ENCODE peak calls at places on chromosomes 12 and 14, in nine cellular contexts. L is heart right ventricle; A is tibial artery; W is naive thymus-derived CD4-positive, alpha-beta T cell; R is cardiac muscle cell; E is GM23338; D is body of pancreas; U is K562; V is HCT116. Y is an unnamed sample.

GRCh38 chr12:133234971-133235370 is 706 bp downstream of the ANHX start:
- DNase-seq in L (no peak), D (no peak), W (no peak), V (no peak), R (no peak), E (no peak), U (no peak), A (no peak), Y (no peak)

GRCh38 chr12:19138551-19139344 is 9.2 kb downstream of the PLEKHA5 start:
- DNase-seq in R (no peak), V (no peak), D (no peak), U (peak), A (no peak), E (no peak), W (no peak), L (no peak), Y (no peak)

GRCh38 chr12:3727877-3728632 is 24.9 kb downstream of the CRACR2A start:
- DNase-seq in A (no peak), E (peak), D (no peak), R (no peak), U (peak), V (no peak), L (no peak), W (peak), Y (no peak)

GRCh38 chr12:94872007-94872653 is 131.4 kb downstream of the NDUFA12 start:
- DNase-seq in W (no peak), R (no peak), E (peak), A (no peak), D (peak), V (no peak), U (no peak), L (no peak), Y (no peak)

GRCh38 chr12:99212275-99212674 is 435.3 kb upstream of the GARIN6 start:
- DNase-seq in V (no peak), L (no peak), U (no peak), D (no peak), A (no peak), E (no peak), R (no peak), W (no peak), Y (no peak)

GRCh38 chr14:96135285-96135684 is 69.4 kb upstream of the BDKRB2 start:
- DNase-seq in V (no peak), D (no peak), U (no peak), R (no peak), L (no peak), E (no peak), A (no peak), W (no peak), Y (no peak)

GRCh38 chr14:105536691-105537579 is 10.6 kb downstream of the TMEM121 start:
- DNase-seq in V (no peak), W (no peak), A (no peak), D (no peak), L (no peak), R (no peak), U (no peak), E (no peak), Y (no peak)

GRCh38 chr12:42725839-42726238 is 136.3 kb upstream of the PRICKLE1 start:
- DNase-seq in D (no peak), E (no peak), V (no peak), U (no peak), R (no peak), A (no peak), W (no peak), L (no peak), Y (no peak)

GRCh38 chr14:75184447-75184846 is 8.0 kb upstream of the TMED10 start:
- DNase-seq in D (no peak), W (no peak), V (no peak), L (no peak), R (no peak), A (no peak), E (no peak), U (no peak), Y (no peak)

GRCh38 chr12:79525357-79525756 is 165.4 kb downstream of the PAWR start:
- DNase-seq in W (no peak), A (no peak), U (no peak), E (no peak), V (no peak), D (no peak), R (no peak), L (no peak), Y (no peak)

GRCh38 chr12:754871-755562 is 2.6 kb downstream of the WNK1 start:
- DNase-seq in V (no peak), L (no peak), R (peak), U (peak), D (no peak), W (peak), A (no peak), E (peak), Y (no peak)

GRCh38 chr14:61765225-61765943 is 3.2 kb downstream of the SNAPC1 start:
- DNase-seq in R (no peak), U (peak), E (no peak), A (no peak), L (no peak), V (no peak), D (no peak), W (no peak), Y (no peak)

GRCh38 chr14:50036211-50036610 is 80.2 kb downstream of the VCPKMT start:
- DNase-seq in L (no peak), V (no peak), W (no peak), A (no peak), U (no peak), D (peak), R (no peak), E (no peak), Y (no peak)

GRCh38 chr12:9223830-9224229 is 15.6 kb upstream of the PZP start:
- DNase-seq in V (no peak), A (no peak), L (no peak), E (no peak), R (no peak), W (no peak), U (no peak), D (no peak), Y (no peak)

GRCh38 chr14:60805881-60806569 is 71.5 kb downstream of the MNAT1 start:
- DNase-seq in A (no peak), V (no peak), E (no peak), L (no peak), W (no peak), D (no peak), U (no peak), R (no peak), Y (no peak)

GRCh38 chr14:59869381-59870255 is 958 bp downstream of the RTN1 start:
- DNase-seq in E (peak), A (no peak), V (no peak), R (peak), D (no peak), L (no peak), U (no peak), W (no peak), Y (no peak)

GRCh38 chr14:104970231-104971068 is 7.7 kb downstream of the AHNAK2 start:
- DNase-seq in L (peak), E (peak), R (no peak), D (no peak), A (peak), W (no peak), V (peak), U (no peak), Y (peak)

GRCh38 chr14:104395941-104396681 is 183.5 kb upstream of the C14orf180 start:
- DNase-seq in U (no peak), D (no peak), W (no peak), V (no peak), L (no peak), R (no peak), A (peak), E (no peak), Y (no peak)

GRCh38 chr14:104332634-104333270 is 194.4 kb downstream of the KIF26A start:
- DNase-seq in A (peak), L (no peak), W (no peak), U (no peak), E (no peak), V (no peak), D (no peak), R (no peak), Y (no peak)

GRCh38 chr12:61750604-61751003 is 509.6 kb upstream of the USP15 start:
- DNase-seq in E (no peak), U (no peak), V (no peak), L (no peak), A (no peak), D (no peak), W (no peak), R (no peak), Y (no peak)

GRCh38 chr12:90010089-90010488 is 301.5 kb upstream of the ATP2B1 start:
- DNase-seq in U (no peak), R (no peak), E (peak), D (no peak), L (no peak), A (no peak), V (no peak), W (no peak), Y (peak)

GRCh38 chr12:47155457-47156166 is 75.9 kb upstream of the AMIGO2 start:
- DNase-seq in A (no peak), L (no peak), V (no peak), R (no peak), U (peak), W (no peak), E (no peak), D (no peak), Y (no peak)

GRCh38 chr14:61585598-61586538 is 109.4 kb upstream of the HIF1A start:
- DNase-seq in E (no peak), R (no peak), U (no peak), V (no peak), W (no peak), L (peak), A (peak), D (peak), Y (no peak)

GRCh38 chr12:96427269-96427729 is 27.1 kb upstream of the CDK17 start:
- DNase-seq in R (no peak), U (no peak), V (peak), D (peak), E (no peak), L (peak), A (peak), W (no peak), Y (peak)

GRCh38 chr12:92745874-92746553 is 43.2 kb downstream of the PLEKHG7 start:
- DNase-seq in L (peak), U (no peak), R (no peak), A (peak), E (no peak), D (peak), V (peak), W (no peak), Y (no peak)
- H3K4me3 ChIP-seq in L (no peak), U (no peak), R (no peak), A (no peak), E (no peak), D (no peak), V (peak), W (no peak), Y (no peak)

GRCh38 chr12:32895688-32896437 is 714 bp downstream of the PKP2 start:
- DNase-seq in A (no peak), W (no peak), V (no peak), R (no peak), L (peak), U (peak), E (peak), D (peak), Y (no peak)
- H3K27ac ChIP-seq in A (no peak), W (no peak), V (peak), R (peak), L (peak), U (no peak), E (no peak), D (peak), Y (peak)

GRCh38 chr14:65926935-65927700 is 514.6 kb downstream of the FUT8 start:
- DNase-seq in A (no peak), R (no peak), V (no peak), L (no peak), W (no peak), E (no peak), D (no peak), U (no peak), Y (no peak)
- H3K4me3 ChIP-seq in A (no peak), R (no peak), V (no peak), L (no peak), W (peak), E (no peak), D (no peak), U (no peak), Y (no peak)

DNA sequence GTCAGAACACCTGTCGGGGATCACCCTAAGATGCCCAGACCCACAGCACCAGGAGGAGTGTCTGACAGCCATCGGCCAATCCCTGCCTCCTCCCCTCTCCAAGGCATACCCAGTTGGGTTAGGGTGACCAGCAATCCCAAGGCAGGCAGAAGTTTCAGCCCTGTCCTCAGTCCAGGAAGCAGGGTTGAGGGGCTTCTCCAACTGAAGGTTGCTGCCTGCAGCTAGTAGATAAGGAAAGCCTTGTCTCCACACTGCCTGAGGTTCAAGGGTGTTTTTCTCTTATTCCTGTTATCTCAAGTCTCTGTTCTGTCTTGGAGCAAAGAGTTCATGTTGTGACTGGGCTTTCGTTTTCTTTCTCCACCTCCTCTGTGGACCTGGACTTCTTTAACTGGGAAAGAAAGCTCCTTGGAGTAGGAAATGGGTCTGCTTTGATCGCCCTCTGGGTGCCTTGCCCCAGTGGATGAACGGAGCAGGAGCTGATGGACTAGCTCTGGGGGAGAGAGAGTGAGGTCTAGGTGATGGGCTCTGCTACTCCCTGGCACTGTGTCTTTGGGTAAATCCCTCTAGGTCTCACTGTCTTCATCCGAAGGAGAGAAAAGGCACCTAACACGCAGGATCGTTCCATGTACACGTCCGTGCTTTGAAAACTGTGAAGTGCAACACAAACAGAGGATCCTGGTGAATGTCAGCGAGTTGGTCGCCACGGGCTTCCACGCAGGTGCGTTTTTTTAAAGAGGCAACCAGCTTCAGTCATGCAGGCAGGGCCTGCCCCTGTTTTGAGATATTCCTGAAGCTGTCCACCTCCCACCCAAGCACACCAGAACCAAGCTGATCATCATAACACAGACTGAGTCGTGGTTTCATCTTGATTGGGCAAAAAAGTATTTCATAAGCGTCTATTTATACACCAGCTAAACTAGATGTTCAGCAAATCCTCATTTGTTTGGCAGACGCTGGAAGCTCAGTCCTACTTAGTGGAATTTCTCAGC is 52.5 kb upstream of the FOXN3 start:
- DNase-seq in U (peak), R (no peak), A (no peak), V (no peak), L (no peak), E (no peak), D (no peak), W (no peak), Y (no peak)
- H3K27ac ChIP-seq in U (peak), R (no peak), A (peak), V (no peak), L (no peak), E (no peak), D (no peak), W (no peak), Y (no peak)

GRCh38 chr12:124564232-124564958 is 3.0 kb downstream of the NCOR2 start:
- DNase-seq in L (no peak), E (peak), V (no peak), D (no peak), R (peak), U (no peak), W (no peak), A (no peak), Y (no peak)

GRCh38 chr12:124566181-124567034 is 1.0 kb downstream of the NCOR2 start:
- DNase-seq in D (peak), W (peak), R (peak), L (peak), E (peak), V (peak), A (peak), U (peak), Y (peak)

GRCh38 chr12:124565656-124566180 is 1.7 kb downstream of the NCOR2 start:
- DNase-seq in W (no peak), R (no peak), V (no peak), A (no peak), E (no peak), U (no peak), L (no peak), D (no peak), Y (no peak)

GRCh38 chr12:124563809-124564208 is 3.6 kb downstream of the NCOR2 start:
- DNase-seq in U (no peak), V (no peak), D (no peak), A (no peak), R (no peak), W (no peak), L (no peak), E (no peak), Y (no peak)

GRCh38 chr12:124565071-124565491 is 2.3 kb downstream of the NCOR2 start:
- DNase-seq in L (no peak), R (no peak), A (no peak), E (no peak), W (no peak), D (peak), U (no peak), V (no peak), Y (no peak)
- H3K4me3 ChIP-seq in L (peak), R (peak), A (peak), E (peak), W (no peak), D (no peak), U (no peak), V (no peak), Y (no peak)

GRCh38 chr12:81162725-81163124 is 84.8 kb downstream of the ACSS3 start:
- DNase-seq in R (no peak), D (no peak), E (no peak), A (no peak), U (no peak), W (no peak), V (no peak), L (no peak), Y (no peak)

GRCh38 chr12:81164827-81165226 is 86.9 kb downstream of the ACSS3 start:
- DNase-seq in R (no peak), U (no peak), W (no peak), A (no peak), D (no peak), V (no peak), L (no peak), E (no peak), Y (no peak)

GRCh38 chr12:81170072-81170471 is 92.2 kb downstream of the ACSS3 start:
- DNase-seq in E (no peak), U (no peak), D (no peak), V (no peak), A (no peak), L (no peak), R (no peak), W (no peak), Y (no peak)

GRCh38 chr12:81167694-81168093 is 89.8 kb downstream of the ACSS3 start:
- DNase-seq in U (no peak), D (no peak), V (no peak), E (peak), L (no peak), A (no peak), R (no peak), W (no peak), Y (no peak)
- H3K27ac ChIP-seq in U (no peak), D (no peak), V (no peak), E (no peak), L (no peak), A (no peak), R (no peak), W (no peak), Y (no peak)

GRCh38 chr12:121858662-121859572 is at the start of gene HPD:
- DNase-seq in R (no peak), A (peak), L (peak), W (no peak), D (peak), U (no peak), V (no peak), E (peak), Y (no peak)
- H3K4me3 ChIP-seq in R (no peak), A (peak), L (no peak), W (no peak), D (no peak), U (no peak), V (no peak), E (no peak), Y (no peak)

DNA sequence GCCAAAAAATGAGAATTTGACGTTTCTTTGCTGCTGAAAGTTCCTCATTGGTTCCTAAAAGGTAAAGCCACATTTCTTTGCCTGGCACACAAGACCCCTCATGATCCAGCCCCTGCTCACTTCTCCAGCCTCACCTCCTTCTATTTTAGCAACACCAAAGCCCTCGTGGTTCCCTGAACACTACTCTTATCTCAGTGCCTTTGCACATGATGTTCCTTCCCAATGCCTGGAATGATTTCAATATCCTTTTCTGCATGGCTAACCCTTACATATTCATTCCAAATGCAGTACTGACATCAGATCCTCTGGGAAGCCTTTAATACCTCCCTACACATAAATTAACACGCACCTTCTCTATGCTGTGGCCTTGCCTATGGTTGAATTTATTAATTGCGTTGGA is 39.9 kb downstream of the GLT8D2 start:
- DNase-seq in A (no peak), U (no peak), D (no peak), W (no peak), R (no peak), V (no peak), E (no peak), L (no peak), Y (no peak)
- H3K27ac ChIP-seq in A (no peak), U (no peak), D (no peak), W (no peak), R (no peak), V (no peak), E (no peak), L (peak), Y (no peak)

GRCh38 chr12:108633534-108634224 is at the start of gene SELPLG:
- DNase-seq in A (peak), V (no peak), W (peak), L (peak), U (peak), R (no peak), E (no peak), D (peak), Y (no peak)
- H3K4me3 ChIP-seq in A (peak), V (no peak), W (peak), L (peak), U (no peak), R (no peak), E (no peak), D (no peak), Y (no peak)